ENCODE peak calls at places on chromosome X, in ten cellular contexts. A is CD4-positive, CD25-positive, alpha-beta regulatory T cell; D is transverse colon; I is lung; L is H9; Z is WERI-Rb-1; B is A549; R is ovary; K is psoas muscle; H is SJCRH30. U is an unnamed sample.

GRCh38 chrX:68835104-68835442 is 6.3 kb downstream of the EFNB1 start:
- DNase-seq in A (no peak), D (no peak), I (no peak), L (no peak), Z (no peak), B (no peak), R (no peak), K (no peak), H (no peak), U (peak)

GRCh38 chrX:115582871-115583729 is 22.1 kb downstream of the PLS3 start:
- DNase-seq in A (no peak), D (no peak), I (no peak), L (peak), Z (peak), B (no peak), R (no peak), K (no peak), H (peak), U (no peak)

GRCh38 chrX:104195013-104195412 is 28.8 kb downstream of the FAM199X start:
- DNase-seq in A (no peak), D (no peak), I (no peak), L (no peak), Z (no peak), B (no peak), R (no peak), K (no peak), H (no peak), U (no peak)

GRCh38 chrX:97026406-97026805 is 142.7 kb downstream of the RPA4 start:
- DNase-seq in A (peak), D (no peak), I (no peak), L (no peak), Z (no peak), B (no peak), R (no peak), K (no peak), H (peak), U (no peak)

GRCh38 chrX:39595977-39596376 is 501.8 kb downstream of the BCOR start:
- DNase-seq in A (no peak), D (no peak), I (no peak), L (no peak), Z (no peak), B (no peak), R (no peak), K (no peak), H (no peak), U (no peak)

GRCh38 chrX:80246273-80246672 is 174.0 kb upstream of the TENT5D start:
- DNase-seq in A (no peak), D (no peak), I (no peak), L (no peak), Z (no peak), B (no peak), R (no peak), K (no peak), H (no peak), U (no peak)

GRCh38 chrX:23857409-23857808 is 50.3 kb downstream of the APOO start:
- DNase-seq in A (no peak), D (no peak), I (no peak), L (no peak), Z (no peak), B (no peak), R (no peak), K (no peak), H (no peak), U (no peak)

GRCh38 chrX:34868633-34869032 is 74.0 kb upstream of the FAM47B start:
- DNase-seq in A (no peak), D (no peak), I (no peak), L (no peak), Z (no peak), B (no peak), R (no peak), K (no peak), H (no peak), U (no peak)

GRCh38 chrX:15926622-15927021 is 72.0 kb upstream of the AP1S2 start:
- DNase-seq in A (no peak), D (no peak), I (no peak), L (no peak), Z (no peak), B (no peak), R (no peak), K (no peak), H (no peak), U (no peak)
- H3K27ac ChIP-seq in A (no peak), D (no peak), I (no peak), L (no peak), Z (no peak), B (no peak), R (no peak), K (no peak), H (no peak), U (no peak)

GRCh38 chrX:47543496-47543895 is 17.5 kb upstream of the ARAF start:
- DNase-seq in A (no peak), D (no peak), I (no peak), L (no peak), Z (no peak), B (no peak), R (no peak), K (no peak), H (no peak), U (no peak)

GRCh38 chrX:47539860-47540259 is 21.1 kb upstream of the ARAF start:
- DNase-seq in A (no peak), D (no peak), I (no peak), L (no peak), Z (no peak), B (no peak), R (no peak), K (no peak), H (no peak), U (no peak)

DNA sequence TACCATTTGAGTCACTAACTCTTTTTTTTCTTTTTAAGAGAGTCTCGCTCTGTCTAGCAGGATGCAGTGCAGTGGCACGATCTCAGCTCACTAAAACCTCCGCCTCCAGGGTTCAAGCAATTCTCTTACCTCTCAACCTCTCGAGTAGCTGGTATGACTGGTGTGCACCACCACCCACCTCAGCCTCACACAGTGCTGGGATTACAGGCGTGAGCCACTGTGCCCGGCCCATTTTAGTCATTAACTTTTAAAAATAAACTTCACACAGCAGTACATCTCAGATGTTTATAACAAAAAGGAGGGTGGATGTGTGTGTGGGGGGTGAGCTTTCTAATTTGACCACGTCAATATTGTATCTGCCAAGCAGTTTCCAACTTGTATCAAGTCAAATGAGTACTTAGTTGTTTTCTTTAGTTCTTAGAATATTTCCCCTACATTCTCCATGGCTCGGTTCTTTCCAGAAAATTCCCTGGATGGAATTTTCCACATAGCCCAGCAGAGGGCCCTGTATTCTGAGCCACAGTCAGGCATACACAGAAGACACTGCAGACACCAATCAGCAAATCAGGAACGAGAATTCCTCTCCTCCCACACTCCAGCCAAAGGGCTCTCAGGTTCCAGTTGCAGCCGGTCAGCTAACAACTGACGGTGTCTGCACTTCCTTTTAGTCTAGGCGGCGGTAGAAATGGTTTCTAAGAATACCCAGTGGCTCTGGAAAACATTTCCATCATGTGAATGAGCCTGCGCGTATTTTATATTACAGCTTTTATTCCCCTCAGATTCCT is 20.1 kb upstream of the ARAF start:
- DNase-seq in A (no peak), D (peak), I (peak), L (peak), Z (peak), B (peak), R (peak), K (peak), H (peak), U (peak)
- H3K27ac ChIP-seq in A (no peak), D (peak), I (peak), L (no peak), Z (peak), B (peak), R (peak), K (peak), H (no peak), U (no peak)

DNA sequence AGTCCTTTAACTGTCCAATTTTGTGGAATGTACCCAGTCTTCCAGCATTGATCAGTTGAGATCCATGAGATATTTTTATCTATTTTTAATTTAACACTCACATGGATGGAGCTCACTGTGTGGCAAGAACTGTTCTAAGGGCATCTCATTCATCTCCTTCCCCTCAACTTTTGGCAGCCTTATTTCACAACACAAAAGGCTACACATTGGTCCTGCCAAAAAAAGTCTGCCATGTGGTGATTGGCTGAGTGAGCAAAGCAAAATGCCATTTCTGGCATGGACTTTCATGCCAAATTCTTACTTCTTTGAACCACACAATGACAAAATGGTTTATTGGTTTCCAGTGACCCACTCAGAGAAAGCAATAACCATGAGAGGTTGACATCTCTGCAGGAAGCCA is 171.6 kb upstream of the MAP3K15 start:
- DNase-seq in A (no peak), D (no peak), I (no peak), L (no peak), Z (no peak), B (no peak), R (no peak), K (no peak), H (no peak), U (no peak)
- H3K27ac ChIP-seq in A (peak), D (no peak), I (no peak), L (no peak), Z (no peak), B (no peak), R (no peak), K (no peak), H (no peak), U (no peak)

DNA sequence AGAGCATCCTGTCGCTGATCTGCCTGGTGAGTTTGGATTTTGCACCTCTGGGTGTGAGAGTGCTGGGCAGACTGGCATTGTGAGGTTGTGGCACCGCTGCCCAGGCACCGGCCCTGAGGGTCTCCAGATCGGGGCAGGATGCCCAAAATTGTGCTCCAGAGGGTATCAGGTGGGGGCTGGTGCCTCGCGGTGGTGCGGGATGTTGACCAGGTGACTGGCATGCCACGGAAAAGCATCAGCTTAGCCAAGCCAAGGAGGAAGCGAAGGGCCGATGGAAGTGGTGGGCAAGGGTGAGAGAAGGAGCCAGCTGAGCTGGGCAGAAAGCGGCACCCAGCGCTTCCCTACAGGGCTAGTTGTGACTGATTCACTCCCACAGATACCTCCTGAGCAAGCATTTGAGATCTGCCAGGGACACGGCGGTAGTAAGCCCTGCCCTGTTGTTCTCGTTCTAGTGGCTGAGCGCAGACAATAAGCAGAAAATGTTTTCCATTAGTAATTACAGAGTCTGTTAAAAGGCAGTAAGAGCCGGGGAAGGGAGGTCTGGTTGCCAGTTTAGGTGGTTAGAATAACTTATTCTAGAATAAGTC is 809 bp downstream of the ZFP92 start:
- DNase-seq in A (no peak), D (no peak), I (no peak), L (no peak), Z (no peak), B (no peak), R (no peak), K (no peak), H (no peak), U (peak)
- H3K27ac ChIP-seq in A (no peak), D (no peak), I (no peak), L (no peak), Z (no peak), B (peak), R (peak), K (no peak), H (no peak), U (no peak)

DNA sequence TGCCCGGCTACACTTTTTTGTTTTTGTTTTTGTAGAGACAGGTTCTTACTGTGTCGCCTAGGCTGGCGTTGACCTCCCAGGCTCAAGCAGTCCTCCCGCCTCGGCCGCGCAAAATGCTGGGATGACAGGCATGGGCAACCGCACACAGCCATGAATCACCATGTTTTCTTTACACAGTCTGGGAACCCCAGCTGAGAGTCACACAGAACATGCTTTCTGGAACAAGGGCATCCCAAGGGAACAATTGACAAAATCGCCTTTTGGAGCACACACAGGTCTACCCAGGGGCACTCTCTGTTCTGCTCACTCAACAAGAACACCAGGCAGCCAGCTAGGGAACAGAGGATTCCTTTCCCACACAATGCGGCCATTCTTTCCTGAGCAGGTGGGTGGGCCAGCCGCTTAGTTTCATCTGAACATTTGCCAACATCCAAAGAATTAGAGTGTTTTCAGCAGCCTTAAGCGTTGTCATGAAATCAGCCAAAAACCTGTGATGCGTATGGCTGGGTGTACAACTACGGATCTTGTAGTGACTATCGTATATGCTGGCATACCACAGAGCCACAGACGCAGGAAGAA is 15.7 kb downstream of the PRKX start:
- DNase-seq in A (no peak), D (no peak), I (no peak), L (no peak), Z (no peak), B (no peak), R (no peak), K (peak), H (peak), U (peak)
- H3K27ac ChIP-seq in A (no peak), D (peak), I (no peak), L (no peak), Z (no peak), B (no peak), R (no peak), K (no peak), H (peak), U (no peak)

DNA sequence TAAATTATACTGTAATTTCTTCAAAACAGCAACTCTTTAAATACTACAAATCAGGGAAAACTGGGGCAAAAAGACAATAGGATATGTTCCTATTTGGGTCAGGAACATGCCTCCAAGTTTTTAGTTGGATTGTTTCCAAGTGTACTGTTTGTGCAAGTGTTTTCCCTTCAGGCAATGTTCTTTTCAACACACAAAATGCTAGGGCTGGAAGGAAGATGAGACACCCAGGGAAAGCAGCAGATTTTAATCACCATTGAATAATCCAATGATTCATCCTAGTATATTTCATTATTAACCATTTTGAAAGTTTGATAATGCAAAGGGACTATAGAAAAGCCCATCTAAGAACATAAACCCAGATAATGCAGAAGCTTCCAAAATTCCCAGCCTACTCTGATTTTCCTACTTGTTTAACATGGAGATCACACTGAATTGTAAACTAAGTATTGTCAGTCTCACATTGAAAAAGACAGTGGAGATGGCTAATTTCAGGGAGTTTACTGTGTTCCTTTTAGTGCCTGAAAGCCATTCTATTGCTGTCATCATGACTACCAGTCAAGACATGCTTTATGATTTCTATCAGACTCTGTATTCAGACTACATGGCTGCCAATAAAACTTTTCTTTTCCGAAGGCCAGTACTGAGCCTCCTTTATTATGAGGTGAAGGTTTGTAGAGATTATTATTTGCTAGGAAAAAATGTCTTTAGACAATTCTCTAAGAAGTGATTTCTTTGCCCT is 38.6 kb downstream of the COL4A6 start:
- DNase-seq in A (no peak), D (no peak), I (no peak), L (no peak), Z (no peak), B (no peak), R (no peak), K (no peak), H (no peak), U (no peak)
- H3K27ac ChIP-seq in A (no peak), D (no peak), I (no peak), L (no peak), Z (no peak), B (peak), R (no peak), K (no peak), H (no peak), U (no peak)

DNA sequence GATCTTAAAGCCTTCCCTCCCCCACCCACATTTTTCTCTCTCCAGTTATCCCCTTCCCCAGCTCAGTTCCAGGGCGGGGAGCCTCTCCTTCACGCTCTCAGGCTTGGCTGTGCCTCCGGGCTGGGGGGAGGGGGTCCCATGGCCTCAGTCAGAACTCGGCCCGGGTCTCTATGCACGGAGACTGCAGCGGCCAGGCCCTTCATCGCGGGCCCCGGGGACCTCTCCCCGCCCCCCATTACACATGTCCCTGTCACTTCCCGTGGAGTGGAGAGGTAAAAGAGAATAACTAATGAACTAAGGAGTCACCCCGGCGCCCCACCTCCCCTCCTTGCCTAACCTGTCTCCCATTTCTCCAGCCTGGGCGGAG is 838 bp upstream of the PRICKLE3 start:
- DNase-seq in A (no peak), D (no peak), I (no peak), L (no peak), Z (peak), B (no peak), R (no peak), K (no peak), H (no peak), U (no peak)
- H3K27ac ChIP-seq in A (no peak), D (peak), I (no peak), L (no peak), Z (peak), B (peak), R (no peak), K (peak), H (no peak), U (no peak)

GRCh38 chrX:150869450-150869849 is 29.0 kb downstream of the CD99L2 start:
- DNase-seq in A (no peak), D (peak), I (no peak), L (no peak), Z (no peak), B (no peak), R (no peak), K (peak), H (no peak), U (no peak)
- H3K27ac ChIP-seq in A (no peak), D (no peak), I (no peak), L (no peak), Z (no peak), B (no peak), R (no peak), K (peak), H (no peak), U (no peak)